ENCODE peak calls at places on chromosomes 13 and 19, in ten cellular contexts. N is tibial artery, D is tibial nerve, T is lower leg skin, X is fibroblast of pulmonary artery, I is choroid plexus epithelial cell, V is HAP-1, Y is cardiac fibroblast, E is prostate gland, L is left ventricle myocardium inferior. B is an unnamed sample.

GRCh38 chr19:19528721-19529490 is at the start of gene YJEFN3:
- DNase-seq in N (no peak), D (no peak), T (no peak), X (no peak), I (peak; percentile 70), V (no peak), Y (no peak), E (no peak), L (no peak), B (no peak)

GRCh38 chr19:43527860-43528622 is 1.0 kb upstream of the ETHE1 start:
- DNase-seq in N (peak; percentile 57), D (peak; percentile 24), T (no peak), X (no peak), I (no peak), V (no peak), Y (no peak), E (no peak), L (no peak), B (peak; percentile 42)

GRCh38 chr13:50485979-50486935 is 357.2 kb downstream of the DLEU7 start:
- DNase-seq in N (no peak), D (no peak), T (no peak), X (peak; percentile 52), I (peak; percentile 79), V (no peak), Y (peak; percentile 66), E (no peak), L (no peak), B (peak; percentile 84)

GRCh38 chr13:59442946-59443345 is 720.8 kb downstream of the DIAPH3 start:
- DNase-seq in N (no peak), D (no peak), T (no peak), X (peak; percentile 7), I (peak; percentile 84), V (no peak), Y (peak; percentile 29), E (no peak), L (no peak), B (peak; percentile 2)

GRCh38 chr19:11023635-11024168 is 62.9 kb downstream of the SMARCA4 start:
- DNase-seq in N (no peak), D (no peak), T (no peak), X (no peak), I (no peak), V (no peak), Y (no peak), E (no peak), L (no peak), B (no peak)

GRCh38 chr13:33139186-33139585 is 123.0 kb downstream of the KL start:
- DNase-seq in N (peak; percentile 85), D (peak; percentile 54), T (peak; percentile 76), X (no peak), I (no peak), V (no peak), Y (no peak), E (no peak), L (peak; percentile 70), B (no peak)

GRCh38 chr19:10516671-10517286 is 468 bp downstream of the S1PR5 start:
- DNase-seq in N (no peak), D (no peak), T (no peak), X (no peak), I (no peak), V (no peak), Y (no peak), E (no peak), L (no peak), B (no peak)

GRCh38 chr19:3479177-3479818 is 1.0 kb downstream of the SMIM24 start:
- DNase-seq in N (peak; percentile 19), D (no peak), T (no peak), X (no peak), I (no peak), V (peak; percentile 20), Y (no peak), E (no peak), L (no peak), B (no peak)

GRCh38 chr19:53388904-53389303 is 6.0 kb upstream of the ZNF765 start:
- DNase-seq in N (no peak), D (no peak), T (no peak), X (no peak), I (peak; percentile 44), V (no peak), Y (no peak), E (no peak), L (no peak), B (no peak)

GRCh38 chr19:28424041-28424440 is 788.9 kb downstream of the UQCRFS1 start:
- DNase-seq in N (no peak), D (no peak), T (no peak), X (no peak), I (no peak), V (no peak), Y (no peak), E (no peak), L (no peak), B (peak; percentile 26)

GRCh38 chr19:35347930-35348298 is 212 bp downstream of the FFAR1 start:
- DNase-seq in N (no peak), D (no peak), T (no peak), X (no peak), I (no peak), V (no peak), Y (no peak), E (no peak), L (no peak), B (no peak)

GRCh38 chr19:35347171-35347929 is at the start of gene FFAR1:
- DNase-seq in N (peak; percentile 29), D (no peak), T (no peak), X (no peak), I (no peak), V (no peak), Y (no peak), E (no peak), L (no peak), B (no peak)

GRCh38 chr19:35350591-35350990 is 2.9 kb downstream of the FFAR1 start:
- DNase-seq in N (no peak), D (no peak), T (no peak), X (no peak), I (no peak), V (no peak), Y (no peak), E (no peak), L (no peak), B (no peak)

GRCh38 chr19:35349614-35350521 is 2.2 kb downstream of the FFAR1 start:
- DNase-seq in N (no peak), D (no peak), T (no peak), X (no peak), I (no peak), V (no peak), Y (no peak), E (no peak), L (no peak), B (no peak)

GRCh38 chr19:35348909-35349611 is 1.4 kb downstream of the FFAR1 start:
- DNase-seq in N (no peak), D (no peak), T (no peak), X (no peak), I (no peak), V (no peak), Y (no peak), E (no peak), L (no peak), B (no peak)
- H3K4me3 ChIP-seq in N (no peak overlapping the region), D (no peak overlapping the region), T (no peak overlapping the region), X (no peak overlapping the region), I (no peak overlapping the region), V (no peak overlapping the region), Y (no peak overlapping the region), E (no peak overlapping the region), L (no peak overlapping the region), B (no peak overlapping the region)

DNA sequence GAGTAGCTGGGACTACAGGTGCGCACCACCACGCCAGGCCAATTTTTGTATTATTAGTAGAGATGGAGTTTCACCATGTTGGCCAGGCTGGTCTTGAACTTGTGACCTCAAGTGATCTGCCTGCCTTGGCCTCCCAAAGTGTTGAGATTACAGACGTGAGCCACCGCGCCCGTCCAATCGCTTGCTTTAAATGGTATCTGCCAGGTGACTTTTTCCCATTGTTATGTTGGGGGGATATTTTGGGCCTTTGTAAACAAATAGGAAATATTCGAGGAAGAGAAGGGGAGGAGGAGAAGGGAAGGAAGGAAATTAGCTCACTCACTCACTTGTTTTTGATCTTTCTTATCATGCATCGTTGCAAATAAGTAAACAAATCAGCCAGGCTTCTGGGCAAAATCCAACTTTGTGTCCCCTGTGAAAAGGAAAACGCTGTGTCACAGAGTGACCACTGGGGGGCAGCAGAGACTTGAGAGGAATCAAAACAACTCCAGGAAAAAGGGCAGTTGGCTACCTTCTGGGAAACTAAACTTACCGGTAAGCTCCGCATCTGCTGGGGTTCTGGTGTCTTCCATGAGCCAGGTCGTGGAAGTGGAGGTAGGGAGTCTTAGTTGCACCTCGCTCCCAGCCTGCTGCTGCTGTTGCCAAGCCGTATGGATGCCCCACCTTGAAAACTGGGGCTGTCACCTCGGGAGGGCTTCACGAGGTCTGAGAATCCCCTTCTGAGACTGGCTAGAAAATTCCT is 9.3 kb upstream of the RANBP3 start:
- DNase-seq in N (peak; percentile 82), D (peak; percentile 52), T (peak; percentile 73), X (peak; percentile 89), I (peak; percentile 90), V (peak; percentile 59), Y (peak; percentile 89), E (peak; percentile 84), L (peak; percentile 58), B (peak; percentile 88)
- H3K4me3 ChIP-seq in N (peak overlapping the region; percentile 42), D (peak overlapping the region; percentile 39), T (no peak overlapping the region), X (peak overlapping the region; percentile 23), I (peak overlapping the region; percentile 41), V (no peak overlapping the region), Y (no peak overlapping the region), E (no peak overlapping the region), L (peak overlapping the region; percentile 56), B (peak overlapping the region; percentile 64)

GRCh38 chr13:69950160-69950559 is 157.5 kb upstream of the ATXN8OS start:
- DNase-seq in N (no peak), D (no peak), T (no peak), X (no peak), I (no peak), V (no peak), Y (no peak), E (no peak), L (no peak), B (no peak)

GRCh38 chr13:69951412-69951811 is 156.2 kb upstream of the ATXN8OS start:
- DNase-seq in N (no peak), D (no peak), T (no peak), X (no peak), I (no peak), V (no peak), Y (no peak), E (no peak), L (no peak), B (no peak)

GRCh38 chr13:69946443-69946955 is 161.1 kb upstream of the ATXN8OS start:
- DNase-seq in N (no peak), D (no peak), T (no peak), X (no peak), I (no peak), V (no peak), Y (no peak), E (no peak), L (no peak), B (no peak)

GRCh38 chr13:69948016-69948415 is 159.6 kb upstream of the ATXN8OS start:
- DNase-seq in N (no peak), D (no peak), T (no peak), X (no peak), I (no peak), V (no peak), Y (no peak), E (no peak), L (no peak), B (no peak)

GRCh38 chr13:69947577-69947976 is 160.0 kb upstream of the ATXN8OS start:
- DNase-seq in N (no peak), D (no peak), T (no peak), X (no peak), I (no peak), V (no peak), Y (no peak), E (no peak), L (no peak), B (no peak)
- H3K4me3 ChIP-seq in N (no peak overlapping the region), D (no peak overlapping the region), T (no peak overlapping the region), X (no peak overlapping the region), I (no peak overlapping the region), V (no peak overlapping the region), Y (no peak overlapping the region), E (no peak overlapping the region), L (no peak overlapping the region), B (no peak overlapping the region)

GRCh38 chr19:6100284-6100915 is 9.9 kb downstream of the RFX2 start:
- DNase-seq in N (no peak), D (no peak), T (no peak), X (no peak), I (no peak), V (no peak), Y (no peak), E (no peak), L (no peak), B (no peak)
- H3K4me3 ChIP-seq in N (no peak overlapping the region), D (no peak overlapping the region), T (no peak overlapping the region), X (no peak overlapping the region), I (no peak overlapping the region), V (no peak overlapping the region), Y (no peak overlapping the region), E (no peak overlapping the region), L (peak overlapping the region; percentile 41), B (no peak overlapping the region)